ENCODE peak calls at places on chromosomes 6 and 20, in four cellular contexts. E is effector memory CD4-positive, alpha-beta T cell; U is AG10803; T is germinal center. O is an unnamed sample.

GRCh38 chr6:151974061-151974617 is 166.7 kb downstream of the ESR1 start:
- DNase-seq in E (no peak), U (no peak), T (no peak), O (no peak)

GRCh38 chr6:137148291-137149076 is 25.0 kb downstream of the IL22RA2 start:
- DNase-seq in E (no peak), U (peak), T (no peak), O (no peak)

GRCh38 chr6:98203170-98203806 is 631.1 kb upstream of the POU3F2 start:
- DNase-seq in E (no peak), U (no peak), T (no peak), O (no peak)

GRCh38 chr6:41576667-41577066 is 30.5 kb downstream of the FOXP4 start:
- DNase-seq in E (no peak), U (no peak), T (no peak), O (no peak)

GRCh38 chr20:50001784-50002311 is 19.1 kb downstream of the SNAI1 start:
- DNase-seq in E (no peak), U (no peak), T (no peak), O (no peak)

GRCh38 chr6:12354499-12354898 is 64.3 kb downstream of the EDN1 start:
- DNase-seq in E (no peak), U (peak), T (peak), O (no peak)

GRCh38 chr6:7479801-7480266 is 61.6 kb upstream of the DSP start:
- DNase-seq in E (no peak), U (peak), T (no peak), O (peak)

GRCh38 chr6:142846459-142846831 is 98.5 kb downstream of the HIVEP2 start:
- DNase-seq in E (no peak), U (peak), T (no peak), O (no peak)

GRCh38 chr20:54128175-54128574 is 45.6 kb downstream of the CYP24A1 start:
- DNase-seq in E (no peak), U (no peak), T (no peak), O (no peak)

GRCh38 chr20:51183443-51183842 is 160.5 kb upstream of the KCNG1 start:
- DNase-seq in E (no peak), U (peak), T (no peak), O (no peak)

GRCh38 chr6:129543981-129544380 is 166.0 kb downstream of the ARHGAP18 start:
- DNase-seq in E (no peak), U (no peak), T (no peak), O (no peak)

GRCh38 chr6:130119211-130119610 is 100.8 kb downstream of the L3MBTL3 start:
- DNase-seq in E (no peak), U (no peak), T (no peak), O (no peak)

GRCh38 chr6:144646066-144646800 is 361.1 kb downstream of the UTRN start:
- DNase-seq in E (no peak), U (no peak), T (no peak), O (no peak)

GRCh38 chr6:37324131-37325033 is 29.4 kb upstream of the RNF8 start:
- DNase-seq in E (no peak), U (peak), T (no peak), O (peak)

GRCh38 chr20:58691773-58692578 is 624 bp upstream of the NPEPL1 start:
- DNase-seq in E (no peak), U (peak), T (no peak), O (peak)

GRCh38 chr20:21615617-21616080 is 89.8 kb upstream of the PAX1 start:
- DNase-seq in E (no peak), U (peak), T (peak), O (peak)

GRCh38 chr6:107611060-107611824 is 121.3 kb downstream of the SOBP start:
- DNase-seq in E (no peak), U (no peak), T (no peak), O (no peak)

GRCh38 chr6:130158061-130158460 is 64.7 kb downstream of the SAMD3 start:
- DNase-seq in E (no peak), U (no peak), T (no peak), O (no peak)

GRCh38 chr6:2275207-2275891 is 29.9 kb upstream of the GMDS start:
- DNase-seq in E (no peak), U (peak), T (no peak), O (no peak)

GRCh38 chr6:134551245-134551960 is 233.5 kb upstream of the SGK1 start:
- DNase-seq in E (no peak), U (peak), T (no peak), O (no peak)

GRCh38 chr6:135030056-135030473 is 24.6 kb downstream of the HBS1L start:
- DNase-seq in E (no peak), U (no peak), T (no peak), O (no peak)

GRCh38 chr6:108781419-108782110 is 66.7 kb upstream of the ARMC2 start:
- DNase-seq in E (no peak), U (peak), T (no peak), O (no peak)

GRCh38 chr6:42179956-42180335 is 6.8 kb downstream of the GUCA1A start:
- DNase-seq in E (no peak), U (no peak), T (no peak), O (peak)

GRCh38 chr6:118645395-118645794 is 6.0 kb downstream of the CEP85L start:
- DNase-seq in E (no peak), U (no peak), T (no peak), O (no peak)

GRCh38 chr6:41442800-41443501 is 103.2 kb upstream of the FOXP4 start:
- DNase-seq in E (no peak), U (peak), T (peak), O (peak)

GRCh38 chr6:57324538-57324937 is 7.1 kb downstream of the PRIM2 start:
- DNase-seq in E (no peak), U (peak), T (peak), O (no peak)

GRCh38 chr20:39897781-39898466 is 791.1 kb downstream of the MAFB start:
- DNase-seq in E (no peak), U (peak), T (no peak), O (no peak)

GRCh38 chr6:135182120-135182992 is 1.2 kb downstream of the MYB start:
- DNase-seq in E (no peak), U (no peak), T (peak), O (peak)

GRCh38 chr20:64099086-64099786 is 8.1 kb downstream of the NPBWR2 start:
- DNase-seq in E (no peak), U (no peak), T (no peak), O (no peak)

GRCh38 chr20:34042286-34042685 is 48.6 kb downstream of the RALY start:
- DNase-seq in E (no peak), U (no peak), T (no peak), O (no peak)

GRCh38 chr6:153872946-153873345 is 166.1 kb upstream of the OPRM1 start:
- DNase-seq in E (no peak), U (no peak), T (no peak), O (no peak)

GRCh38 chr6:87808005-87808757 is 106.1 kb upstream of the AKIRIN2 start:
- DNase-seq in E (no peak), U (peak), T (no peak), O (no peak)

GRCh38 chr6:49892280-49892679 is 25.9 kb upstream of the CRISP1 start:
- DNase-seq in E (no peak), U (no peak), T (no peak), O (no peak)

GRCh38 chr6:91667596-91667995 is 1080.7 kb upstream of the MAP3K7 start:
- DNase-seq in E (no peak), U (no peak), T (no peak), O (no peak)